ENCODE peak calls at places on chromosomes 3 and 15, in five cellular contexts. M is GM12878, J is sigmoid colon, R is esophagus muscularis mucosa, U is suprapubic skin. X is an unnamed sample.

GRCh38 chr15:22262613-22263020 is 182.3 kb downstream of the OR4M2 start:
- DNase-seq in M (no peak), J (no peak), R (no peak), U (no peak), X (no peak)

GRCh38 chr3:8663177-8664061 is 18.8 kb upstream of the SSUH2 start:
- DNase-seq in M (peak; percentile 36), J (no peak), R (no peak), U (no peak), X (no peak)

GRCh38 chr15:60548101-60548500 is 69.2 kb upstream of the ICE2 start:
- DNase-seq in M (peak; percentile 85), J (no peak), R (no peak), U (no peak), X (no peak)

GRCh38 chr15:25715536-25716413 is 147.4 kb downstream of the ATP10A start:
- DNase-seq in M (no peak), J (peak; percentile 47), R (no peak), U (no peak), X (no peak)

GRCh38 chr3:37731895-37732294 is 129.8 kb upstream of the CTDSPL start:
- DNase-seq in M (no peak), J (no peak), R (no peak), U (no peak), X (no peak)

GRCh38 chr3:164927728-164928127 is 150.6 kb downstream of the SI start:
- DNase-seq in M (no peak), J (no peak), R (no peak), U (no peak), X (no peak)

GRCh38 chr3:196654691-196655090 is 15.2 kb downstream of the NRROS start:
- DNase-seq in M (no peak), J (no peak), R (no peak), U (no peak), X (no peak)

GRCh38 chr3:111482611-111483010 is 59.4 kb upstream of the CD96 start:
- DNase-seq in M (no peak), J (no peak), R (no peak), U (no peak), X (no peak)

GRCh38 chr3:24013843-24014242 is 68.8 kb downstream of the NR1D2 start:
- DNase-seq in M (no peak), J (no peak), R (peak; percentile 14), U (no peak), X (no peak)

GRCh38 chr15:57218826-57219576 is 157.3 kb upstream of the CGNL1 start:
- DNase-seq in M (no peak), J (no peak), R (no peak), U (no peak), X (peak; percentile 99)

GRCh38 chr15:62440731-62441130 is 275.6 kb upstream of the C2CD4B start:
- DNase-seq in M (no peak), J (no peak), R (no peak), U (no peak), X (no peak)

GRCh38 chr3:114370537-114371174 is 76.8 kb downstream of the TIGIT start:
- DNase-seq in M (no peak), J (no peak), R (no peak), U (no peak), X (no peak)

DNA sequence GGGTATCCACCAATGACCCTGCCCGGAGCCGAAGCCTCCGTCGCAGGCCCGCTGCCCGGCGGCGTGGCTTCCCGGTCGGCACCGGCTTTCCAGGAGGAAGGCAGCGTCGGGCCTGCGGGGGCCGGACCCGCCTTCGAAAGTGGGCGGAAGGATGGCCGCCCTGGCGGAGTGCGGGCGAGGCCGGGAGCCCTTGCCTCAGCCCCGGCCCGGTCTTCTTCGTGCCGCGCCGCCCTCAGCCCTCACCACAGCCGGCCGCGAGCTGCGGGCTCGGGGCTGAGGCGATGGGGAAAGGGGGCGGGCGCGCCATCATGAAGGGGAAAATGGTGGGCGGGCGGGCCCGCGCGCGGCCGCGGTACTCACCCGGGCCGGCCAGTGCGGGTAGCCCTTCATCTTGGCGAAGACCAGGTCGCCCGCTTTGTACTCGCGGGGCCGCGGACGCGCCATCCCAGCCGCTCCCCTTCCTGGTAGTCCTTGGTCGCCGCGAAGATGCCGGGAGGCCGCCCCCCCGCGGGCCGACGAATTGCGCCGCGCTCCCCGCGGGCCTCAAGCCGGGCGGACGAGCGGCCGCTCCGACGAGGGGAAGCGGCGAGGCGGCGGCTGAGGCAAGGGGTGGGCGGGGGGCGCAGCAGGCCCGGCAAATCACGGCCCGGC is 527 bp downstream of the HDGFL3 start:
- DNase-seq in M (no peak), J (peak; percentile 71), R (no peak), U (no peak), X (no peak)
- TF ChIP-seq POLR2AphosphoS5 in M (no peak), J (no peak), R (no peak), U (no peak), X (no peak)

DNA sequence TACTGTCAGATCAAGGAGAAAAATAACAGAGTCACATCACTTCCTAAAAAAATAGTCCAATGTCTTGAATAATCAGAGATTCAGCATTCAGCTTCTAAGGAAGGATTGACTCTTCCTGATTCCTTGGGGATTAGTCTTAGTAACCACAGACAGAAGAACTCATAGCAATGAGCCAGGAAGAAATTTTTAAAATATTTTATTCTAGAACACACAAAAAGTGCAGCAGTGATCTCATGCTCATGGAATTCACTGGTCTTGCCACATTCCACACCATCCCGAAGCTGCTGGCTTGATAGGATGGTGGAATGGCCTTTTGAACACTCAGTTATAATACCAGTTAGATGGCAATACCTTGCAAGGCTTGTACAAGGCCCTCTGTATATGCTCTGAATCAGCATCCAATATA is 43.0 kb upstream of the ABI3BP start:
- DNase-seq in M (no peak), J (no peak), R (no peak), U (no peak), X (peak; percentile 86)
- TF ChIP-seq POLR2AphosphoS5 in M (no peak), J (no peak), R (no peak), U (no peak), X (no peak)

DNA sequence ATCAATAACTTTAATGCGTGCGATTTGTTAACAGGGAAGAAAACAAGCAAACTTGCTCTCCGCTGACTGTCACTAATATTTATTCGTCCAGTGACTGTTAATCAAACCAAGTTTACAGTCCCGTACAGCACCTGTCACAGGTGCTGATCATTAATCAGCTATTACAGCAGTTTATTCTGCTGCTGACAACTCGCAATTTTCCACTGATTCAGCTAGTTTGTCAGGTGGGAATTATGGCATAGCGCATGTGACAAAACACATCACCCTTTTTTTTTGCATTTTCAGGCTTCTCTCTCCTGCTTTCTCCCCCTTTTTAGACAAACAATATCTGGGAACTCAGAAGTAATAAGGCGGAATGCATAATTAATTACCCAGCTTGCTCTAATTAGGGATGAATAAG is 150.6 kb upstream of the SOX2 start:
- DNase-seq in M (no peak), J (no peak), R (no peak), U (no peak), X (no peak)
- TF ChIP-seq POLR2AphosphoS5 in M (no peak), J (no peak), R (no peak), U (no peak), X (no peak)

GRCh38 chr15:89632563-89633430 is 22.5 kb downstream of the KIF7 start:
- DNase-seq in M (no peak), J (no peak), R (no peak), U (peak; percentile 53), X (no peak)
- TF ChIP-seq POLR2AphosphoS5 in M (no peak), J (no peak), R (no peak), U (no peak), X (no peak)

GRCh38 chr3:178507507-178508442 is 28.5 kb upstream of the KCNMB2 start:
- DNase-seq in M (no peak), J (no peak), R (no peak), U (no peak), X (no peak)
- TF ChIP-seq POLR2AphosphoS5 in M (no peak), J (no peak), R (no peak), U (no peak), X (no peak)